ENCODE peak calls at places on chromosomes 1 and 21, in five cellular contexts. One of them, this sample, is unnamed.
A peak's percentile ranks its signal among the peaks of the same experiment; 100 is the strongest.

GRCh38 chr21:32771134-32771523 is 426 bp downstream of the PAXBP1 start:
- DNase-seq in HCEC 1CT: peak; percentile 59
- DNase-seq in body of pancreas: peak; percentile 65
- DNase-seq in SK-N-MC: no peak
- DNase-seq in 8988T: peak; percentile 39
- DNase-seq in this sample: peak; percentile 39

GRCh38 chr1:202861420-202862121 is 27.4 kb downstream of the RABIF start:
- DNase-seq in HCEC 1CT: peak; percentile 85
- DNase-seq in SK-N-MC: no peak
- DNase-seq in 8988T: peak; percentile 85
- DNase-seq in body of pancreas: peak; percentile 93
- DNase-seq in this sample: peak; percentile 55

GRCh38 chr1:113133038-113133437 is 60.0 kb downstream of the LRIG2 start:
- DNase-seq in SK-N-MC: no peak
- DNase-seq in 8988T: no peak
- DNase-seq in HCEC 1CT: no peak
- DNase-seq in body of pancreas: no peak
- DNase-seq in this sample: no peak

GRCh38 chr1:236608930-236609726 is 4.8 kb upstream of the HEATR1 start:
- DNase-seq in HCEC 1CT: peak; percentile 48
- DNase-seq in body of pancreas: peak; percentile 77
- DNase-seq in SK-N-MC: peak; percentile 73
- DNase-seq in 8988T: no peak
- DNase-seq in this sample: no peak

GRCh38 chr1:1419812-1420653 is 1.0 kb downstream of the ANKRD65 start:
- DNase-seq in SK-N-MC: no peak
- DNase-seq in body of pancreas: peak; percentile 55
- DNase-seq in HCEC 1CT: no peak
- DNase-seq in 8988T: no peak
- DNase-seq in this sample: peak; percentile 21

GRCh38 chr21:45080639-45081414 is 6.4 kb downstream of the ADARB1 start:
- DNase-seq in HCEC 1CT: peak; percentile 61
- DNase-seq in SK-N-MC: no peak
- DNase-seq in body of pancreas: no peak
- DNase-seq in 8988T: no peak
- DNase-seq in this sample: no peak

GRCh38 chr1:11634759-11635158 is 19.5 kb downstream of the FBXO2 start:
- DNase-seq in HCEC 1CT: no peak
- DNase-seq in SK-N-MC: no peak
- DNase-seq in 8988T: no peak
- DNase-seq in body of pancreas: no peak
- DNase-seq in this sample: no peak

GRCh38 chr1:163361123-163361934 is 39.6 kb downstream of the NUF2 start:
- DNase-seq in HCEC 1CT: no peak
- DNase-seq in body of pancreas: no peak
- DNase-seq in 8988T: no peak
- DNase-seq in SK-N-MC: peak; percentile 39
- DNase-seq in this sample: no peak

GRCh38 chr1:109649380-109649987 is 6.4 kb upstream of the GSTM4 start:
- DNase-seq in body of pancreas: no peak
- DNase-seq in 8988T: no peak
- DNase-seq in HCEC 1CT: peak; percentile 57
- DNase-seq in SK-N-MC: no peak
- DNase-seq in this sample: no peak

GRCh38 chr1:93783876-93784275 is 95.1 kb downstream of the DNTTIP2 start:
- DNase-seq in body of pancreas: no peak
- DNase-seq in 8988T: no peak
- DNase-seq in SK-N-MC: no peak
- DNase-seq in HCEC 1CT: no peak
- DNase-seq in this sample: no peak

GRCh38 chr1:53536606-53537005 is 77.4 kb downstream of the DMRTB1 start:
- DNase-seq in body of pancreas: no peak
- DNase-seq in HCEC 1CT: no peak
- DNase-seq in 8988T: no peak
- DNase-seq in SK-N-MC: no peak
- DNase-seq in this sample: no peak

GRCh38 chr1:243814718-243815117 is 35.3 kb downstream of the AKT3 start:
- DNase-seq in body of pancreas: no peak
- DNase-seq in SK-N-MC: no peak
- DNase-seq in 8988T: no peak
- DNase-seq in HCEC 1CT: no peak
- DNase-seq in this sample: no peak

GRCh38 chr1:208173749-208174148 is 70.4 kb downstream of the PLXNA2 start:
- DNase-seq in 8988T: no peak
- DNase-seq in body of pancreas: no peak
- DNase-seq in HCEC 1CT: no peak
- DNase-seq in SK-N-MC: no peak
- DNase-seq in this sample: no peak

GRCh38 chr1:52348704-52349301 is 17.2 kb downstream of the CC2D1B start:
- DNase-seq in HCEC 1CT: peak; percentile 13
- DNase-seq in SK-N-MC: no peak
- DNase-seq in body of pancreas: peak; percentile 23
- DNase-seq in 8988T: no peak
- DNase-seq in this sample: no peak

GRCh38 chr1:71365451-71365850 is 284.6 kb upstream of the ZRANB2 start:
- DNase-seq in 8988T: no peak
- DNase-seq in body of pancreas: no peak
- DNase-seq in HCEC 1CT: peak; percentile 79
- DNase-seq in SK-N-MC: no peak
- DNase-seq in this sample: no peak

GRCh38 chr1:91501527-91501859 is 842 bp downstream of the CDC7 start:
- DNase-seq in HCEC 1CT: peak; percentile 42
- DNase-seq in body of pancreas: peak; percentile 5
- DNase-seq in 8988T: no peak
- DNase-seq in SK-N-MC: peak; percentile 37
- DNase-seq in this sample: no peak